ENCODE peak calls at places on chromosomes 16 and 17, in four cellular contexts. X, M, Q and V are unnamed samples.

GRCh38 chr17:17303010-17303846 is at the start of gene NT5M:
- DNase-seq in X (no peak), M (no peak), Q (peak), V (peak)

GRCh38 chr16:1030381-1030901 is 42.1 kb upstream of the SSTR5 start:
- DNase-seq in Q (no peak), X (no peak), M (no peak), V (no peak)

GRCh38 chr17:8289103-8289397 is 580 bp downstream of the RANGRF start:
- DNase-seq in Q (peak), M (peak), X (no peak), V (no peak)

GRCh38 chr16:16992986-16993783 is 477.6 kb downstream of the XYLT1 start:
- DNase-seq in M (no peak), Q (no peak), X (no peak), V (no peak)

GRCh38 chr17:76935331-76935730 is 67.1 kb downstream of the MGAT5B start:
- DNase-seq in M (no peak), X (peak), Q (no peak), V (no peak)

GRCh38 chr16:50675686-50676610 is 5.2 kb downstream of the SNX20 start:
- DNase-seq in Q (peak), X (no peak), M (no peak), V (no peak)

GRCh38 chr17:71019699-71020098 is 850.4 kb downstream of the KCNJ2 start:
- DNase-seq in X (no peak), M (no peak), Q (no peak), V (no peak)

GRCh38 chr16:51465026-51465425 is 314.0 kb upstream of the SALL1 start:
- DNase-seq in Q (no peak), M (no peak), X (peak), V (no peak)

GRCh38 chr16:79754081-79754872 is 153.7 kb upstream of the MAF start:
- DNase-seq in X (no peak), M (no peak), Q (no peak), V (no peak)

GRCh38 chr17:36918260-36918691 is 19.0 kb upstream of the LHX1 start:
- DNase-seq in Q (no peak), X (no peak), M (no peak), V (no peak)

GRCh38 chr17:78387982-78388941 is 9.8 kb downstream of the PGS1 start:
- DNase-seq in X (no peak), Q (no peak), M (no peak), V (no peak)

GRCh38 chr16:54504372-54504771 is 217.8 kb upstream of the IRX3 start:
- DNase-seq in M (no peak), Q (no peak), X (no peak), V (no peak)

GRCh38 chr17:15112881-15113617 is 152.1 kb downstream of the PMP22 start:
- DNase-seq in M (no peak), X (no peak), Q (no peak), V (no peak)

GRCh38 chr16:15046692-15047376 is 9.0 kb downstream of the NTAN1 start:
- DNase-seq in Q (no peak), M (no peak), X (no peak), V (no peak)

GRCh38 chr17:62631936-62632924 is 4.8 kb downstream of the MRC2 start:
- DNase-seq in X (no peak), Q (no peak), M (no peak), V (no peak)

GRCh38 chr17:76586741-76587487 is 1.3 kb upstream of the ST6GALNAC2 start:
- DNase-seq in Q (no peak), X (no peak), M (no peak), V (no peak)

GRCh38 chr17:28948873-28949184 is 2.5 kb downstream of the PHF12 start:
- DNase-seq in X (no peak), M (no peak), Q (no peak), V (no peak)

GRCh38 chr17:17751489-17751995 is 70.3 kb downstream of the RAI1 start:
- DNase-seq in M (no peak), Q (no peak), X (no peak), V (no peak)

GRCh38 chr17:14886200-14886739 is 378.9 kb downstream of the PMP22 start:
- DNase-seq in X (no peak), M (no peak), Q (no peak), V (no peak)

GRCh38 chr17:17408236-17408794 is 68.5 kb upstream of the MED9 start:
- DNase-seq in X (peak), M (no peak), Q (no peak), V (no peak)

GRCh38 chr17:52546493-52546892 is 388.0 kb upstream of the CA10 start:
- DNase-seq in X (no peak), M (no peak), Q (no peak), V (no peak)

GRCh38 chr16:14125030-14125681 is 54.0 kb downstream of the MRTFB start:
- DNase-seq in X (no peak), Q (no peak), M (no peak), V (no peak)

GRCh38 chr17:60161598-60162330 is 12.0 kb downstream of the CA4 start:
- DNase-seq in Q (no peak), M (no peak), X (no peak), V (no peak)

GRCh38 chr17:14211778-14212177 is 24.9 kb downstream of the CDRT15 start:
- DNase-seq in Q (peak), M (no peak), X (no peak), V (no peak)

GRCh38 chr17:27551701-27552466 is 79.1 kb upstream of the LGALS9 start:
- DNase-seq in M (no peak), X (no peak), Q (no peak), V (no peak)

GRCh38 chr17:11182430-11182829 is 58.6 kb upstream of the SHISA6 start:
- DNase-seq in X (no peak), Q (no peak), M (no peak), V (no peak)

GRCh38 chr16:67165121-67166034 is 833 bp downstream of the HSF4 start:
- DNase-seq in X (no peak), Q (no peak), M (no peak), V (no peak)

GRCh38 chr17:70187383-70187782 is 18.1 kb downstream of the KCNJ2 start:
- DNase-seq in M (no peak), Q (no peak), X (no peak), V (no peak)

GRCh38 chr16:23838485-23839142 is 2.8 kb downstream of the PRKCB start:
- DNase-seq in Q (no peak), M (no peak), X (no peak), V (no peak)

GRCh38 chr17:80524150-80524712 is 20.4 kb upstream of the RPTOR start:
- DNase-seq in Q (no peak), X (no peak), M (no peak), V (no peak)

GRCh38 chr17:7558544-7559306 is at the start of gene TNFSF13:
- DNase-seq in Q (peak), X (no peak), M (no peak), V (no peak)

GRCh38 chr17:42312285-42313130 is 24.2 kb downstream of the STAT5A start:
- DNase-seq in X (no peak), Q (peak), M (peak), V (peak)

GRCh38 chr16:1650131-1650530 is 27.9 kb upstream of the JPT2 start:
- DNase-seq in Q (no peak), X (no peak), M (no peak), V (no peak)

GRCh38 chr17:39979865-39980401 is 674 bp upstream of the PSMD3 start:
- DNase-seq in X (no peak), M (no peak), Q (no peak), V (no peak)

GRCh38 chr17:1267471-1267947 is 2.7 kb upstream of the BHLHA9 start:
- DNase-seq in M (no peak), X (no peak), Q (no peak), V (no peak)

GRCh38 chr16:1155353-1156110 is 2.6 kb downstream of the CACNA1H start:
- DNase-seq in Q (no peak), X (no peak), M (no peak), V (no peak)

GRCh38 chr16:78684655-78685400 is 585.4 kb downstream of the WWOX start:
- DNase-seq in M (peak), X (no peak), Q (no peak), V (no peak)

GRCh38 chr17:50272711-50273653 is 1.3 kb upstream of the TMEM92 start:
- DNase-seq in X (no peak), M (peak), Q (no peak), V (peak)
- TF ChIP-seq CTCF in X (peak), M (peak), Q (peak), V (peak)

DNA sequence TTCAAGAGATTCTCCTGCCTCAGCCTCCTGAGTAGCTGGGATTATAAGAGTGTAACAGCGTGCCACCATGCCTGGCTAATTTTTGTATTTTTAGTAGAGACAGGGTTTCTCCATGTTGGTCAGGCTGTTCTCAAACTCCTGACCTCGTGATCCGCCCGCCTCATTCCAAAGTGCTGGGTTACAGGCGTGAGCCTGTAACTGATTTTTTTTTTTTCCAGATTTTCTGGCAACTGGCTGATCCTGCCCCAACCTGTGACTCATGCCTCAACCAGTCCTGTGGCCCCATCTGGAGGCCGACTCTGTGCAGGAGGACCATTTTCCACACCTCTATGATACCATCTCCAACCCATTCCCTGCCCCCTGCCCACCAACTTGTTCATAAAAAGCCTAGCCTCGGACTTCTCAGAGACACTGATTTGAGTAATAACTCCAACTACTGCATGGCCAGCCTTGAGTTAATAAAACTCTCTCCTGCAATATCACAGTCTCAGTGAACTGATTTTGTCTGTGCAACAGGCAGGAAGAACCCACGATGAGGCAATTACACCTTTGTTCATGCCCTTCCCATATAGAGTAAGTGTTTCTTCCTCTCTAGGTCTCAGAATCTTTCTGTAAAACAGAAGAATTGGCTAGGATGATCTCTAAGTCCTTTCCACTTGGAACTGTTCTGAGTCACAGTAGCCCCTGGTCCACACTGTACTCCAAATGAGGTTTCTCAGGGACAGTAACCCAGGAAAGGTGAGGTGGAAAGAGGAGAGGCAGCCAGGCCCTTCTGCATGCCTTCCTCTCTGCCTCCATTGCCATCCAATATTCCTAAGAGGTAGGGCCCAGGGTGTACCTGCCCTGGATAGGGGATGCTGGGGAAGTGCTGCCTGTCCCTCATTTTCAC is 8.8 kb upstream of the CNOT1 start:
- DNase-seq in X (peak), Q (peak), M (peak), V (no peak)
- TF ChIP-seq CTCF in X (peak), Q (no peak), M (peak), V (no peak)

DNA sequence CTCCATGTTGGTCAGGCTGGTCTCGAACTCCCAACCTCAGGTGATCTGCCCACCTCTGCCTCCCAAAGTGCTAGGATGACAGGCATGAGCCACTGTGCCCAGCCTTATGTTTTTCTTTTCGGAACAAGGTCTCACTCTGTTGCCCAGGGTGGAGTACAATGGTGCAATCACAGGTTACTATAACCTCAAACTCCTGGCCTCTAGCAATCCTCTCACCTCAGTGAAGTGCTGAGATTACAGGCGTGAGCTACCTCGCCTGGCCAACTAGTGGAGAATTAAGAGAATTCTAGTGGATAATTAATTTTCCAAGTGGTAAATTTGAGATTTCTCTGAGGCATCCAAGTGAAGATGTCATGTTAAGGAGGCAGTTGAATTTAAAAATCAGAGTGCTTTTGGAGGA is 2.9 kb upstream of the FBXO47 start:
- DNase-seq in M (peak), Q (no peak), X (no peak), V (no peak)
- TF ChIP-seq CTCF in M (no peak), Q (no peak), X (no peak), V (no peak)

DNA sequence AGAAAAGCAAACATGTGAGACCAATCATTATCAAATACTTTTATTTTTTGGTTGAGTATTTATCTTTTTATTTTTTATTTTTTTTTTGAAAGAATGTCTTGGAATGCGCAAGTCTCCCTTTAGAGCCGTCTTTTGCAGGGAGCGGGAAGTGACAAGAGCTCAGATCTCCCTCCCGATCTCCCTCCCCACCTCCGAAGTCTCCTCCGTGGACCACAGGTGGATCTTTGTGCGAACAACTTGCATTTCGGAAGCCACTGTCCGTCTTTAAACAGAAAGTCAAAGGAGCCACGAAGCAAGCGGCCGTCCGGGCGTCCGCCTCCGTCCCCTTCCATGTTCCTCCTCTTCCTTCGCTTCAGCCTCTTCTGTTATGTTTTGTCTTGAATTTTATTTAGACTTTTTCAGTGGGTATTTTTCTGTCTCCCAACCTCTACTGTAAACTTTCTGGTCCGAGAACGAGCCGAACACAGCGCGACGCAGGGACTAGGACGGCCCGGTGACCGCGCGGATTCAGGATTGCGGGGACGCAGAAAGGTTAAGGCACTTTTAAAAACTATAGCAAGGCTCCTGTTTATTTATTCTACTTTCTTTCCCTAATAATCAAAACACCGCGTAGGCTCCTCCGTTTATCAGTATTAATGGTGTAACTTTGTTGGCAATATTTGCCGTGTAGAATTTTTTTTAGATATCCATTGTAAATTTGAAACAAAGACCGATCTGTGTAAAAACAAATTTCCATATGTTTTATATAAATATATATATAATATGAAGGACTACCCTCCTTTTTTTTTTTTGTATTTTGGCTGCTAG is 3.3 kb downstream of the FOXF1 start:
- DNase-seq in M (no peak), Q (no peak), X (no peak), V (no peak)
- TF ChIP-seq CTCF in M (no peak), Q (no peak), X (no peak), V (no peak)

GRCh38 chr16:75801307-75801706 is 75.0 kb upstream of the CPHXL start:
- DNase-seq in Q (no peak), M (no peak), X (no peak), V (no peak)
- TF ChIP-seq CTCF in Q (no peak), M (no peak), X (no peak), V (peak)

GRCh38 chr16:5072334-5073278 is 963 bp downstream of the ALG1 start:
- DNase-seq in X (no peak), Q (no peak), M (no peak), V (no peak)

GRCh38 chr16:5078626-5079025 is 7.0 kb downstream of the ALG1 start:
- DNase-seq in M (no peak), Q (no peak), X (no peak), V (no peak)

GRCh38 chr16:5073279-5073629 is 1.6 kb downstream of the ALG1 start:
- DNase-seq in X (no peak), M (no peak), Q (no peak), V (no peak)

GRCh38 chr16:5077304-5077703 is 5.7 kb downstream of the ALG1 start:
- DNase-seq in Q (no peak), M (no peak), X (no peak), V (no peak)

GRCh38 chr16:5075637-5076036 is 4.0 kb downstream of the ALG1 start:
- DNase-seq in M (no peak), Q (no peak), X (no peak), V (no peak)
- TF ChIP-seq CTCF in M (no peak), Q (no peak), X (no peak), V (no peak)

GRCh38 chr16:12098429-12099310 is 122.1 kb downstream of the SNX29 start:
- DNase-seq in X (no peak), M (no peak), Q (no peak), V (no peak)
- TF ChIP-seq CTCF in X (no peak), M (no peak), Q (no peak), V (no peak)

DNA sequence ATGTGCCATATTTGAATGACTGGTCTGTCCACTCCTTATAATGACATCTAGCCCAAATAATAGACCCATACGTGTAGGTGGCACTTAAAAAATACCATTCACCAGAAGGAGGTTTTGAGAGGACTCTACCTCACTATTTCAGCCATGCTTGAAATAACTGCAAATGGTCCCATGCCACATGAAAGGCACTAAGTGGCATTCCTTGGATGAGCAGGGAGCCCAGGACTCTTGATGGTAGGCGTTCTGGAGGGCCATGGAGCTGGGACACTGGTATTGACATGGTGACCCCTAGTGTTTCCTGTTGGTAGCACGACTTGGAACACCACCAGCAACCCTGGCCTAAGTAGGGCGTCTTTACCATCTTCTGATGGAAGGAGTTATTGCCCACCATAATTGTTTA is 148.7 kb upstream of the ZFHX3 start:
- DNase-seq in X (no peak), M (no peak), Q (no peak), V (no peak)
- TF ChIP-seq CTCF in X (peak), M (peak), Q (peak), V (peak)

GRCh38 chr16:85646976-85647375 is 33.9 kb downstream of the GSE1 start:
- DNase-seq in Q (no peak), X (no peak), M (no peak), V (no peak)
- TF ChIP-seq CTCF in Q (no peak), X (no peak), M (no peak), V (no peak)